ENCODE peak calls at places on chromosomes 2 and 18, in five cellular contexts. E is K562, A is H1, W is IMR-90, D is HepG2. U is an unnamed sample.

GRCh38 chr18:23810396-23810795 is 121.1 kb downstream of the LAMA3 start:
- DNase-seq in A (no peak), E (no peak), W (no peak), D (no peak), U (no peak)

GRCh38 chr2:96400049-96401000 is 64.8 kb downstream of the NCAPH start:
- DNase-seq in E (no peak), W (no peak), D (no peak), A (no peak), U (no peak)

GRCh38 chr2:26516781-26517180 is 38.9 kb upstream of the OTOF start:
- DNase-seq in W (no peak), E (no peak), D (no peak), A (no peak), U (no peak)

GRCh38 chr2:168730391-168730790 is 72.0 kb upstream of the NOSTRIN start:
- DNase-seq in E (no peak), D (no peak), W (peak), A (no peak), U (no peak)

GRCh38 chr2:69075486-69075885 is 62.5 kb downstream of the ANTXR1 start:
- DNase-seq in A (no peak), E (no peak), D (no peak), W (no peak), U (no peak)

GRCh38 chr2:105399207-105399861 is 483 bp upstream of the FHL2 start:
- DNase-seq in E (no peak), W (no peak), A (peak), D (no peak), U (no peak)

GRCh38 chr18:261398-262073 is 6.3 kb downstream of the THOC1 start:
- DNase-seq in W (peak), D (no peak), E (no peak), A (no peak), U (no peak)

GRCh38 chr18:77106331-77106730 is 26.3 kb downstream of the MBP start:
- DNase-seq in A (no peak), D (no peak), E (peak), W (no peak), U (no peak)

GRCh38 chr2:85089464-85090072 is 43.6 kb upstream of the TCF7L1 start:
- DNase-seq in W (no peak), E (no peak), D (no peak), A (peak), U (no peak)

GRCh38 chr2:10833021-10833420 is 20.4 kb upstream of the PDIA6 start:
- DNase-seq in D (no peak), A (no peak), W (no peak), E (no peak), U (no peak)

GRCh38 chr2:37307500-37307899 is 17.1 kb downstream of the PRKD3 start:
- DNase-seq in E (no peak), D (no peak), W (no peak), A (no peak), U (no peak)

GRCh38 chr2:239673641-239674040 is 272.8 kb upstream of the HDAC4 start:
- DNase-seq in A (no peak), E (no peak), D (no peak), W (no peak), U (no peak)

GRCh38 chr2:125979886-125980285 is 676.1 kb upstream of the GYPC start:
- DNase-seq in A (no peak), D (no peak), E (no peak), W (no peak), U (no peak)

GRCh38 chr2:28298406-28298805 is 94.3 kb upstream of the FOSL2 start:
- DNase-seq in W (no peak), E (no peak), A (no peak), D (no peak), U (no peak)

GRCh38 chr2:134917219-134917957 is 1.2 kb upstream of the CCNT2 start:
- DNase-seq in A (no peak), D (peak), E (no peak), W (no peak), U (no peak)

GRCh38 chr2:180472133-180472532 is 465.0 kb upstream of the CWC22 start:
- DNase-seq in D (no peak), A (no peak), E (no peak), W (peak), U (no peak)

GRCh38 chr2:229174794-229175529 is 96.1 kb downstream of the PID1 start:
- DNase-seq in W (peak), A (no peak), D (no peak), E (no peak), U (no peak)

GRCh38 chr2:57696016-57696415 is 350.6 kb upstream of the VRK2 start:
- DNase-seq in A (no peak), E (no peak), D (no peak), W (peak), U (peak)

GRCh38 chr2:70919672-70920366 is 15.9 kb upstream of the ATP6V1B1 start:
- DNase-seq in E (peak), A (peak), W (peak), D (peak), U (peak)

GRCh38 chr2:121905201-121905600 is 149.8 kb downstream of the TSN start:
- DNase-seq in A (no peak), E (no peak), W (no peak), D (no peak), U (no peak)

GRCh38 chr2:9462313-9462712 is 12.0 kb upstream of the IAH1 start:
- DNase-seq in A (no peak), E (no peak), D (no peak), W (no peak), U (no peak)

GRCh38 chr18:23400918-23401317 is 52.2 kb upstream of the RIOK3 start:
- DNase-seq in A (no peak), E (no peak), D (no peak), W (no peak), U (no peak)

GRCh38 chr18:49343179-49343578 is 117.3 kb downstream of the DYM start:
- DNase-seq in A (no peak), E (no peak), W (no peak), D (no peak), U (no peak)

GRCh38 chr18:22173221-22173927 is 4.0 kb downstream of the GATA6 start:
- DNase-seq in D (no peak), W (no peak), E (no peak), A (no peak), U (no peak)

GRCh38 chr2:236657215-236657614 is 87.6 kb downstream of the ACKR3 start:
- DNase-seq in E (no peak), A (peak), D (no peak), W (no peak), U (no peak)

GRCh38 chr18:33957705-33958104 is 267.0 kb downstream of the NOL4 start:
- DNase-seq in A (no peak), E (no peak), D (no peak), W (no peak), U (no peak)

GRCh38 chr2:159710601-159711180 is 1.6 kb upstream of the MARCHF7 start:
- DNase-seq in E (no peak), A (no peak), W (peak), D (no peak), U (no peak)

GRCh38 chr2:40343904-40344303 is 108.0 kb downstream of the SLC8A1 start:
- DNase-seq in A (no peak), D (no peak), E (no peak), W (peak), U (no peak)

GRCh38 chr2:154240921-154241379 is 369.2 kb downstream of the GALNT13 start:
- DNase-seq in D (no peak), W (no peak), A (peak), E (no peak), U (peak)

DNA sequence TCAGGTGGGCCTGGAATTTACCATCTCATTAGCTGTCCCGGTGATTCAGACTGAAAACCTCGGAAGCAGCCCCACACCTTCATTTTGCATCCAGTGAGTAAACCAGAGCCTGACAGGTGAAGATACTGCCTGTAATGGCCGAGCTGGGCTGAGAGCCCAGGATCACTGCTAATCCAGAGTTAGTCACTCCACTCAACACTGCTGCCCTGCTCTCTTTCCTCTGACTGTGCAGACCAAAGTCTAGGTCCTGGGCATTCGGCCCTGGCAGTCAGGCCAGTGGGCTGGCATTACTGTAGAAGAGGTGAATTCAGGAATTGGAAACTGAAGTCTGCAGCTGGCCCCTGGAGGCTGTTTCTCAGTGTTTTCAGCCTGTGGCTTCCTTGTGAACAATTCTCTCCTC is 44.3 kb downstream of the TMEM17 start:
- DNase-seq in D (no peak), W (peak), A (no peak), E (no peak), U (no peak)
- TF ChIP-seq MAFK in D (no peak), W (no peak), A (no peak), E (no peak), U (no peak)

GRCh38 chr2:33107690-33108482 is 161.1 kb downstream of the LTBP1 start:
- DNase-seq in D (no peak), A (no peak), W (peak), E (no peak), U (no peak)
- TF ChIP-seq MAFK in D (no peak), A (no peak), W (no peak), E (no peak), U (no peak)

GRCh38 chr18:79635127-79635726 is 44.4 kb upstream of the CTDP1 start:
- DNase-seq in E (no peak), A (no peak), D (no peak), W (no peak), U (no peak)

GRCh38 chr18:79634186-79634585 is 45.4 kb upstream of the CTDP1 start:
- DNase-seq in A (no peak), D (no peak), W (no peak), E (no peak), U (no peak)

GRCh38 chr18:79632765-79633164 is 46.8 kb upstream of the CTDP1 start:
- DNase-seq in W (no peak), A (no peak), D (no peak), E (no peak), U (no peak)

GRCh38 chr18:79631761-79632446 is 47.7 kb upstream of the CTDP1 start:
- DNase-seq in A (no peak), D (no peak), W (no peak), E (no peak), U (no peak)

DNA sequence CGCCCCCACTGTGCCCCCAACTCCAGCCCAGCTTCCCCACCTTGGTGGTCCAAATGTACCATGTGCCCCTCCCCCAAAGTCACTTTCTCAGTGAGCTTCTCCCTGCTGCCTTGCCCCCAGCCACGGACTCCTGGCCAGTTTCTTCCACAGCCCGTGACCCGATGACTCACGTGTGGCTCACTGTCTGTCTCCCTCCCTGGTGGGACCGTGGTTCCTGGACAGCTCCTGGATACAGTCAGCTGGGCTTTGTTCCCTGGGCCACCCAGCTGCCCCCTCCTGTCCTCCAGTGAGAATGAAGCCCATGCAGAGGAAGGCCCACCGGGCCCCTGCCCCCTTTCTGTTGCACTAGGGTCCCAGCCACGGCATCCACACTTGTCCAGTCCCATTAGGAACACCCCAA is 45.0 kb upstream of the CTDP1 start:
- DNase-seq in A (no peak), W (no peak), D (no peak), E (no peak), U (no peak)
- TF ChIP-seq MAFK in A (no peak), W (no peak), D (no peak), E (no peak), U (no peak)

GRCh38 chr2:15745907-15746306 is 154.2 kb downstream of the DDX1 start:
- DNase-seq in E (no peak), D (no peak), A (no peak), W (no peak), U (no peak)

GRCh38 chr2:15746354-15747171 is 154.9 kb downstream of the DDX1 start:
- DNase-seq in W (no peak), A (no peak), D (no peak), E (no peak), U (no peak)

GRCh38 chr2:15747172-15747550 is 155.5 kb downstream of the DDX1 start:
- DNase-seq in A (no peak), E (no peak), D (no peak), W (no peak), U (no peak)

GRCh38 chr2:15744820-15745219 is 153.2 kb downstream of the DDX1 start:
- DNase-seq in A (no peak), W (no peak), D (no peak), E (no peak), U (no peak)

DNA sequence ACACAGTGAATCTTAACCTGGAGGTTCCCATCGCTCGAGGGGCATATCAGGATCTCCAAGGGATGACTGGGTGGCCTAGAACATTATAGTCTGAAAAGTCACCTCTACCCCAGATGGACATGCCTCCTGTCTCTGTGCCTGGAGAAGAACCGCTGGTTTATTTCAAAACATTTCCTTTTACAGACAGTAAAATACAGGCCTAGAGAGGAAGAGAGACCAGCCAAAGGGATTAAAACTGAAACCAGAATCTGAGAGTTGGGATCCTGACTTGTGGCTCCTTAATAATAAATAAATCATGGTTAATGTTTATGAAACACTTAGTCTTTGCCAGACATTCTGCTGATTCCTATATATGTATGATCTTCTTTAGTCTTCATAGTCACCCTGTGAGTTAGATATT is 153.7 kb downstream of the DDX1 start:
- DNase-seq in W (no peak), E (no peak), A (no peak), D (no peak), U (no peak)
- TF ChIP-seq MAFK in W (no peak), E (no peak), A (no peak), D (no peak), U (no peak)

GRCh38 chr18:7688580-7688979 is 121.5 kb downstream of the PTPRM start:
- DNase-seq in A (no peak), W (no peak), D (no peak), E (no peak), U (no peak)

GRCh38 chr18:7682334-7682733 is 115.2 kb downstream of the PTPRM start:
- DNase-seq in W (no peak), D (no peak), E (no peak), A (no peak), U (no peak)

GRCh38 chr18:7683753-7684152 is 116.6 kb downstream of the PTPRM start:
- DNase-seq in D (no peak), W (no peak), E (no peak), A (peak), U (no peak)

GRCh38 chr18:7684357-7684756 is 117.2 kb downstream of the PTPRM start:
- DNase-seq in D (no peak), W (no peak), A (no peak), E (no peak), U (no peak)

DNA sequence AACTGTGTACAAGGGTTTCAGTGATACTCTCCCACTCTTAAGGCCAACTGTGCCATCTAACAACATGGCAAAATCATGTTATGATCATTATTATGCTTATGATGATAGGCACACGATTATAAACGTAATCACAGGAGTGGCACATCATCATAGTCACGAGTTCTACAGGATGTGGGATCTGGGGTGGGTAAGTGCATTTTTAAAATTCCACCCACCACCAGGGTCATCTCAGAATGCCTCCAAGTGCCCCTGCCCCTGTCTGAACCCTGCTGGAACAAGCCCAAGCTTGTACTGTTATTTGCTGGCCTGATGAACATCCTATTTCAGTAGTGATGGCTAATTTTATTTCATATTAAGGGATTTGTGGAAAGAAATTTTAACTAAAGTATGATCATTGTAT is 117.8 kb downstream of the PTPRM start:
- DNase-seq in A (no peak), D (no peak), E (no peak), W (no peak), U (no peak)
- TF ChIP-seq MAFK in A (no peak), D (no peak), E (no peak), W (no peak), U (no peak)

GRCh38 chr2:189580267-189580661 is 322 bp downstream of the SLC40A1 start:
- DNase-seq in D (peak), W (no peak), A (peak), E (peak), U (peak)

GRCh38 chr2:189579585-189579984 is 1.0 kb downstream of the SLC40A1 start:
- DNase-seq in W (peak), E (no peak), A (no peak), D (no peak), U (no peak)

GRCh38 chr2:189582140-189582825 is 1.7 kb upstream of the SLC40A1 start:
- DNase-seq in W (no peak), A (no peak), D (no peak), E (no peak), U (no peak)

GRCh38 chr2:189580662-189581353 is at the start of gene SLC40A1:
- DNase-seq in W (peak), A (peak), D (peak), E (peak), U (peak)

DNA sequence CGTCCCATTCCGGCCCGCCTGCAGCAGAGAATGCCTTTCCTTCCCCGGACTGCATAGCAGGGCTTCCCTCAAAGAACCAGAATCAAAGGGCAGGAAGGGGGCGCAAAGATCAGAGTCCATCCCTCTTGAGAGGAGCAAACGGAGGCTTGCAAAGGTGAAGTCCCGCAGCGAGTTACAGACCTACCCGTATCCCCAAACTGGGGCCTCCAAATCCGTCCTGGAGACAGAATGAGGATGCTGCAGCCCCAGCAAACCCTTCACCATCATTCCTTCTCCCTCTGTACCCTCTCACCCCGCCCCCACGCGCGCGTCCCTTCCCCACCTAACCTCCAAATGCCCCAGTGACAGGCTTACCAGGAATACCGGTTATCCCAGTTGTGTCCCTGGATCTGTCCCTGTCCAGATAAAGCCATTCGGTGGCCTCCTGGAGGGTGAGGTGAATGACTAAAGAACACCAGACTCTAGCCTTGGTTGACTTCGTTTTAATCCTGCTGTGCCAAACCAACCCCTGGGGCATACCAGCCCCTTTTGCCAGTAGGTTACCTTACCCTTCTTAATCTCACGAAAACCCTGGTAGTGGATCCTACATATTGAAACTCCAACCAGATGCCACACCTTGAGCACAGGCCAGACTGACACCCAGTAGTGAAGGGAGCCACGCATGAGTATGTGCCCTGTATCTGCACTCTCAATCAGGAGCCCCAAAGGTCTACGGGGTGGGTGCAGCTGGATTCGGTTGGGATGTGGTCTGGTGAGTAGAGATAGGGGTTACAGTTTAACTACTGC is 961 bp upstream of the SLC40A1 start:
- DNase-seq in E (peak), D (peak), A (no peak), W (no peak), U (no peak)
- TF ChIP-seq MAFK in E (no peak), D (no peak), A (no peak), W (no peak), U (no peak)

DNA sequence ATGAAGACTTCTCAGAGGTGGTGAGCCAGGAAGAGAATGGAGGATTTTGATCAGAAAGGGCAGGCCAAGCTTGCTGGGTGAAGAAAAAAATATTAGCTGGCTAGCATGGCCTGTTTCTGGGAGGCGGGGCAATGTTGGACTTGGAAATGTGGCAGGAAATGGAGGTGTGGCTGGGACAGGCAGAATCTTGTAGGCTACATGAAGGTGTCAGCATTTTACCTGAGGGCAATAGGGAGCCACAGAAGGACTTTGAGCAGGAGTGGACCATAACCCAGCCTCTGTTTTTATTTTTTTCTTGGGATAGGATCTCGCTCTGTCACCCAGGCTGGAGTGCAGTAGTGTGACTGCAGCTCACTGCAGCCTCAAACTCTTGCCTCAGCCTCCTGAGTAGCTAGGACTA is 31.7 kb downstream of the EMX1 start:
- DNase-seq in A (no peak), D (no peak), W (no peak), E (no peak), U (no peak)
- TF ChIP-seq MAFK in A (no peak), D (no peak), W (no peak), E (no peak), U (no peak)